ENCODE peak calls at places on chromosome 11, in seven cellular contexts. L is CD4-positive, alpha-beta memory T cell; Z is ovary; E is CD4-positive, alpha-beta T cell; O is neural progenitor cell; M is kidney; Q is Peyer's patch. U is an unnamed sample.

GRCh38 chr11:10331548-10332289 is 26.8 kb downstream of the ADM start:
- DNase-seq in L (no peak), Z (no peak), E (no peak), O (no peak), M (no peak), Q (no peak), U (no peak)

GRCh38 chr11:104700609-104701008 is 197.7 kb downstream of the CASP12 start:
- DNase-seq in L (peak), Z (no peak), E (no peak), O (no peak), M (no peak), Q (no peak), U (no peak)

GRCh38 chr11:24145411-24145810 is 351.4 kb upstream of the LUZP2 start:
- DNase-seq in L (no peak), Z (no peak), E (no peak), O (no peak), M (no peak), Q (no peak), U (no peak)

GRCh38 chr11:7977251-7977917 is 9.8 kb upstream of the EIF3F start:
- DNase-seq in L (no peak), Z (no peak), E (no peak), O (no peak), M (no peak), Q (no peak), U (no peak)

GRCh38 chr11:132472411-132473205 is 1059.7 kb downstream of the OPCML start:
- DNase-seq in L (no peak), Z (no peak), E (no peak), O (no peak), M (no peak), Q (no peak), U (peak)

GRCh38 chr11:944711-945470 is 19.2 kb downstream of the AP2A2 start:
- DNase-seq in L (no peak), Z (no peak), E (no peak), O (peak), M (no peak), Q (no peak), U (no peak)

GRCh38 chr11:19819148-19819547 is 106.5 kb downstream of the NAV2 start:
- DNase-seq in L (no peak), Z (no peak), E (no peak), O (no peak), M (no peak), Q (no peak), U (no peak)

GRCh38 chr11:19977941-19978340 is 182.3 kb downstream of the DBX1 start:
- DNase-seq in L (no peak), Z (no peak), E (no peak), O (no peak), M (no peak), Q (no peak), U (no peak)

GRCh38 chr11:62856333-62856910 is 17.0 kb upstream of the WDR74 start:
- DNase-seq in L (no peak), Z (no peak), E (no peak), O (no peak), M (no peak), Q (no peak), U (no peak)

GRCh38 chr11:15770798-15771414 is 585.4 kb downstream of the SOX6 start:
- DNase-seq in L (no peak), Z (no peak), E (no peak), O (peak), M (no peak), Q (no peak), U (no peak)

GRCh38 chr11:66263785-66264184 is 4.7 kb upstream of the RAB1B start:
- DNase-seq in L (no peak), Z (no peak), E (no peak), O (no peak), M (no peak), Q (no peak), U (no peak)

GRCh38 chr11:706439-706956 is 467 bp downstream of the EPS8L2 start:
- DNase-seq in L (no peak), Z (peak), E (no peak), O (no peak), M (peak), Q (peak), U (no peak)

GRCh38 chr11:61183645-61184044 is 19.7 kb upstream of the PGA3 start:
- DNase-seq in L (no peak), Z (no peak), E (no peak), O (no peak), M (no peak), Q (no peak), U (no peak)

GRCh38 chr11:65578134-65578533 is 2.3 kb downstream of the EHBP1L1 start:
- DNase-seq in L (no peak), Z (peak), E (no peak), O (no peak), M (no peak), Q (no peak), U (no peak)

GRCh38 chr11:1226226-1226961 is 3.5 kb downstream of the MUC5B start:
- DNase-seq in L (no peak), Z (no peak), E (no peak), O (peak), M (peak), Q (peak), U (no peak)

GRCh38 chr11:27722945-27723344 is 22.7 kb upstream of the BDNF start:
- DNase-seq in L (no peak), Z (no peak), E (no peak), O (peak), M (no peak), Q (no peak), U (no peak)

GRCh38 chr11:133570376-133570775 is 38.1 kb upstream of the OPCML start:
- DNase-seq in L (no peak), Z (no peak), E (no peak), O (no peak), M (no peak), Q (no peak), U (no peak)

GRCh38 chr11:130945945-130946344 is 29.7 kb upstream of the SNX19 start:
- DNase-seq in L (no peak), Z (peak), E (no peak), O (no peak), M (no peak), Q (no peak), U (peak)

GRCh38 chr11:92125316-92125715 is 99.3 kb upstream of the FAT3 start:
- DNase-seq in L (no peak), Z (no peak), E (no peak), O (no peak), M (no peak), Q (no peak), U (no peak)

GRCh38 chr11:119726585-119727522 is 2.1 kb downstream of the NECTIN1 start:
- DNase-seq in L (no peak), Z (peak), E (no peak), O (peak), M (no peak), Q (no peak), U (no peak)

GRCh38 chr11:42762348-42762747 is 549.4 kb upstream of the API5 start:
- DNase-seq in L (no peak), Z (no peak), E (no peak), O (peak), M (no peak), Q (no peak), U (no peak)

GRCh38 chr11:96227244-96227643 is 115.8 kb downstream of the MAML2 start:
- DNase-seq in L (no peak), Z (no peak), E (no peak), O (no peak), M (no peak), Q (no peak), U (no peak)

GRCh38 chr11:85299247-85299646 is 327.9 kb downstream of the DLG2 start:
- DNase-seq in L (no peak), Z (no peak), E (no peak), O (no peak), M (no peak), Q (no peak), U (no peak)

GRCh38 chr11:6418958-6419611 is at the start of gene APBB1:
- DNase-seq in L (peak), Z (peak), E (peak), O (peak), M (peak), Q (peak), U (no peak)

GRCh38 chr11:3226846-3227567 is 5.2 kb downstream of the MRGPRE start:
- DNase-seq in L (no peak), Z (no peak), E (no peak), O (no peak), M (peak), Q (no peak), U (no peak)

GRCh38 chr11:81644239-81644840 is 1089.3 kb downstream of the FAM181B start:
- DNase-seq in L (peak), Z (no peak), E (no peak), O (peak), M (no peak), Q (no peak), U (no peak)

GRCh38 chr11:121741954-121742361 is 289.2 kb upstream of the SORL1-AS1 start:
- DNase-seq in L (no peak), Z (peak), E (no peak), O (no peak), M (peak), Q (no peak), U (peak)

GRCh38 chr11:21144556-21144955 is 475.2 kb downstream of the NELL1 start:
- DNase-seq in L (no peak), Z (no peak), E (no peak), O (no peak), M (no peak), Q (no peak), U (no peak)

GRCh38 chr11:61392991-61393595 is 706 bp downstream of the TMEM216 start:
- DNase-seq in L (peak), Z (no peak), E (no peak), O (peak), M (no peak), Q (no peak), U (no peak)

GRCh38 chr11:66978229-66978628 is 3.1 kb downstream of the C11orf86 start:
- DNase-seq in L (no peak), Z (no peak), E (no peak), O (no peak), M (no peak), Q (no peak), U (no peak)

GRCh38 chr11:87180743-87181142 is 143.0 kb downstream of the TMEM135 start:
- DNase-seq in L (no peak), Z (no peak), E (no peak), O (no peak), M (no peak), Q (no peak), U (no peak)

GRCh38 chr11:45457649-45458048 is 171.5 kb upstream of the SYT13 start:
- DNase-seq in L (no peak), Z (no peak), E (no peak), O (no peak), M (no peak), Q (no peak), U (no peak)

GRCh38 chr11:1345752-1346513 is 36.5 kb upstream of the TOLLIP start:
- DNase-seq in L (no peak), Z (peak), E (no peak), O (no peak), M (no peak), Q (no peak), U (no peak)

GRCh38 chr11:81237139-81237538 is 1496.5 kb downstream of the FAM181B start:
- DNase-seq in L (no peak), Z (no peak), E (no peak), O (peak), M (no peak), Q (no peak), U (no peak)

GRCh38 chr11:235180-235997 is 753 bp downstream of the SIRT3 start:
- DNase-seq in L (no peak), Z (no peak), E (no peak), O (no peak), M (no peak), Q (no peak), U (peak)

GRCh38 chr11:119593346-119593745 is 135.7 kb downstream of the NECTIN1 start:
- DNase-seq in L (no peak), Z (no peak), E (no peak), O (no peak), M (no peak), Q (no peak), U (no peak)

GRCh38 chr11:2305862-2306823 is 4.3 kb downstream of the TSPAN32 start:
- DNase-seq in L (peak), Z (peak), E (no peak), O (no peak), M (peak), Q (peak), U (no peak)

GRCh38 chr11:104534268-104534667 is 364.0 kb downstream of the CASP12 start:
- DNase-seq in L (no peak), Z (no peak), E (no peak), O (no peak), M (no peak), Q (no peak), U (no peak)

GRCh38 chr11:104523611-104524010 is 359.7 kb upstream of the PDGFD start:
- DNase-seq in L (no peak), Z (no peak), E (no peak), O (no peak), M (no peak), Q (no peak), U (no peak)

GRCh38 chr11:93444671-93445073 is 98.5 kb downstream of the SMCO4 start:
- DNase-seq in L (peak), Z (peak), E (no peak), O (peak), M (no peak), Q (no peak), U (no peak)

GRCh38 chr11:12209096-12209495 is 98.7 kb downstream of the MICAL2 start:
- DNase-seq in L (no peak), Z (no peak), E (no peak), O (no peak), M (no peak), Q (no peak), U (no peak)
- H3K27ac ChIP-seq in L (no peak), Z (no peak), E (no peak), O (no peak), M (no peak), Q (no peak), U (no peak)

GRCh38 chr11:83569134-83569805 is 283.1 kb upstream of the CCDC90B start:
- DNase-seq in L (no peak), Z (no peak), E (no peak), O (no peak), M (no peak), Q (no peak), U (no peak)
- H3K27ac ChIP-seq in L (no peak), Z (no peak), E (no peak), O (no peak), M (no peak), Q (no peak), U (peak)

DNA sequence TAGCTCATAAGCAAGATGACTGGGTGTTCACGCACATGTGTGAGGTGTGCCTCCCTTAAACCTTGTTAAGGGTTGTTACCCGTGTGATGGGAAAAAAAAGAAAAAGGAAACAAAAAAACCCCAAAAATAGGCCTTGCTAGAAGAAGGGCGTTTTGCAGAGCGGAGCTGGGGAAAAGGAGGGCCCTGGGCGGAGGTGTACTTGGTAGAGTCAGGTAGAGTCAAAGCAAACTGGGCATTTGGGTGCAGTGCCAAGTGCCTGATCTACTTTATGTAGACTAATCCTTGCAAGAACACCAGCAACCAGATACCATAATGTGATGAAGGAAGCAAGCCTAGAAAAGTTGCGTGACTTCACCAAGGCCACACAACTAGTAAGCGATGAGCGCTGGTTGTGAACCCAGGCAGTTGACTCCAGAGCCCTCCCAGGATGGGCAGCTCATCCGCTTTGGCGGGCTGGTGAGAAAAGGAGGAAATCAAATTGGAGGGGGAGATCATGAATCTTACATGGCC is 1.2 kb upstream of the TIRAP start:
- DNase-seq in L (no peak), Z (no peak), E (no peak), O (no peak), M (no peak), Q (no peak), U (no peak)
- H3K27ac ChIP-seq in L (peak), Z (peak), E (peak), O (no peak), M (no peak), Q (peak), U (peak)

GRCh38 chr11:69156673-69157155 is 979 bp downstream of the SMIM38 start:
- DNase-seq in L (no peak), Z (no peak), E (no peak), O (no peak), M (no peak), Q (no peak), U (no peak)

GRCh38 chr11:69154938-69155301 is 815 bp upstream of the SMIM38 start:
- DNase-seq in L (no peak), Z (no peak), E (no peak), O (no peak), M (no peak), Q (no peak), U (no peak)

GRCh38 chr11:69154211-69154913 is 1.4 kb upstream of the SMIM38 start:
- DNase-seq in L (no peak), Z (no peak), E (no peak), O (no peak), M (no peak), Q (no peak), U (no peak)

GRCh38 chr11:69156218-69156639 is 494 bp downstream of the SMIM38 start:
- DNase-seq in L (no peak), Z (no peak), E (no peak), O (no peak), M (no peak), Q (no peak), U (no peak)

GRCh38 chr11:69155302-69156198 is at the start of gene SMIM38:
- DNase-seq in L (no peak), Z (no peak), E (no peak), O (no peak), M (no peak), Q (no peak), U (no peak)
- H3K27ac ChIP-seq in L (no peak), Z (no peak), E (no peak), O (no peak), M (no peak), Q (no peak), U (peak)

GRCh38 chr11:128491195-128491936 is 96.0 kb downstream of the ETS1 start:
- DNase-seq in L (no peak), Z (no peak), E (no peak), O (no peak), M (no peak), Q (no peak), U (no peak)
- H3K27ac ChIP-seq in L (peak), Z (no peak), E (peak), O (no peak), M (no peak), Q (no peak), U (no peak)

GRCh38 chr11:78078218-78079167 is 1.2 kb downstream of the NDUFC2 start:
- DNase-seq in L (no peak), Z (no peak), E (no peak), O (peak), M (no peak), Q (no peak), U (no peak)
- H3K27ac ChIP-seq in L (peak), Z (peak), E (no peak), O (no peak), M (no peak), Q (peak), U (peak)

DNA sequence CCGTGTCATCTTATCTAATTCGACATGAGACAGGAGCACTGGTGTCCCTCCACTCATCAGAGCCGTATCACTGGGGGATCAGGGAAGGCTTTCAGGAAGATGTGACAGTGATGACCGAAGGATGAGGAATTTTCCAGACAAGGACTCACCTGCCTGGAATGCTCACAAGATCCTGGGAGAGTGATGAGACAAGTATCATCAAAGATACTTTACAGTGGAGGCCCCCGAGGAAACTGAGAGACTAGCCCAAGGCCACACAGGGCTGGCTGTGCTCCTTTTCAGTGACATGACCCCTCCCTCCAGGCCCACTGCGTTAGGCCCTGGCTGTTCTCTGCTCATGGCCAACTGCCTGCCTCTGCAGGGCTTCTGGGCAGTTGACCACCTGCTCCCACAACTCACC is 13.0 kb downstream of the CLPB start:
- DNase-seq in L (no peak), Z (no peak), E (no peak), O (no peak), M (no peak), Q (no peak), U (no peak)
- H3K27ac ChIP-seq in L (no peak), Z (no peak), E (no peak), O (no peak), M (no peak), Q (no peak), U (no peak)

GRCh38 chr11:115304774-115305472 is 199.3 kb downstream of the CADM1 start:
- DNase-seq in L (no peak), Z (no peak), E (no peak), O (no peak), M (no peak), Q (no peak), U (no peak)
- H3K27ac ChIP-seq in L (no peak), Z (no peak), E (no peak), O (peak), M (no peak), Q (no peak), U (no peak)

GRCh38 chr11:118199135-118199534 is 22.7 kb upstream of the SCN2B start:
- DNase-seq in L (no peak), Z (no peak), E (no peak), O (no peak), M (no peak), Q (no peak), U (no peak)

GRCh38 chr11:118198370-118198769 is 21.9 kb upstream of the SCN2B start:
- DNase-seq in L (peak), Z (peak), E (peak), O (peak), M (peak), Q (peak), U (peak)

GRCh38 chr11:118200497-118200896 is 24.1 kb upstream of the SCN2B start:
- DNase-seq in L (no peak), Z (no peak), E (no peak), O (no peak), M (no peak), Q (no peak), U (no peak)

GRCh38 chr11:118193910-118194566 is 17.6 kb upstream of the SCN2B start:
- DNase-seq in L (no peak), Z (no peak), E (no peak), O (no peak), M (no peak), Q (no peak), U (no peak)

DNA sequence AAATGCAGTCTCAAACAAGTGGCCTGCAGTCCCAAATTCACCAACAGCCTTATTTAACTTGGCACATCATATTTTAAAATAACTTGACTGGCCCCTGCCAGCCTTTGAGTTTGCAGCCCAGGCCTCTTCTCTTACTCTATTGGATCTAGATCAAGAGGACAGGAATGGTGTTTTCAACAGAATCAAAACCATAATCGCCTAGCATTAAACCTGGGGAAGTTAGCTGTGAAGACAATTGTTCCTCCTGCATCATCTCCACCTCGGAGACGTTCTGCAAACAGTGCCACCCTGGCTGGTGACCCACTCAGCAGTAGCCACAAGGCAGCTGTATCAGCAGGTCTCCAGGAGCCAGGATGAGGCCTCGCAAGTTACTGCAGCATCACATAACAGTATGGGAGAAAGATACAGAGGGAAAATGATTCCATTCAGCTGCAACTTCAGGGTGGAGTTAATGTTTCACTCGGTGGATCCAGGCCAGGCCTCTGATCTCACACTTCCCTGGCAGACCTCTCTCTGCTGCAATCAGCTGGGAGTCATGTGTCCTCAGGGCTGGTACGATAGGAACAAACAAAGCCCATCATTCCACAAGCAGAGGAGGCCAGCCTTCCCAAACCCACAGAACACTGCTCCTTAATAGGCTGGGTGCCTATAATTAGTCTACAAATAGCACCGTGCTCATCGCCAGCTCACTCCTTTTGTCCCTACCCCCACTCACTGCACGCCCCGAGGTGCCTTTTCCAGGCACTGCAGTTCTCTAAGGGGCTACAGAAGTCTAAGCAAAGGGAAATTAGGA is 18.6 kb upstream of the SCN2B start:
- DNase-seq in L (no peak), Z (peak), E (no peak), O (no peak), M (peak), Q (peak), U (peak)
- H3K27ac ChIP-seq in L (no peak), Z (no peak), E (no peak), O (no peak), M (peak), Q (no peak), U (peak)

U was measured in dorsolateral prefrontal cortex.